ENCODE peak calls at places on chromosomes 13 and 19, in seven cellular contexts. One of them, this sample, is unnamed.

GRCh38 chr13:23610187-23610576 is 40.0 kb downstream of the TNFRSF19 start:
- DNase-seq in nucleus accumbens: no peak
- DNase-seq in fibroblast of the aortic adventitia: no peak
- DNase-seq in body of pancreas: no peak
- DNase-seq in neural crest cell: no peak
- DNase-seq in fibroblast of pulmonary artery: no peak
- DNase-seq in astrocyte of the spinal cord: peak
- DNase-seq in this sample: no peak

GRCh38 chr19:46144756-46145155 is 3.3 kb upstream of the IGFL2 start:
- DNase-seq in nucleus accumbens: no peak
- DNase-seq in fibroblast of the aortic adventitia: no peak
- DNase-seq in body of pancreas: no peak
- DNase-seq in neural crest cell: no peak
- DNase-seq in fibroblast of pulmonary artery: no peak
- DNase-seq in astrocyte of the spinal cord: no peak
- DNase-seq in this sample: no peak

GRCh38 chr13:99556867-99557443 is 55.7 kb downstream of the TM9SF2 start:
- DNase-seq in nucleus accumbens: no peak
- DNase-seq in fibroblast of the aortic adventitia: no peak
- DNase-seq in body of pancreas: no peak
- DNase-seq in neural crest cell: no peak
- DNase-seq in fibroblast of pulmonary artery: no peak
- DNase-seq in astrocyte of the spinal cord: no peak
- DNase-seq in this sample: no peak

GRCh38 chr13:61777281-61777680 is 361.6 kb upstream of the PCDH20 start:
- DNase-seq in nucleus accumbens: no peak
- DNase-seq in fibroblast of the aortic adventitia: no peak
- DNase-seq in body of pancreas: no peak
- DNase-seq in neural crest cell: no peak
- DNase-seq in fibroblast of pulmonary artery: peak
- DNase-seq in astrocyte of the spinal cord: peak
- DNase-seq in this sample: no peak

GRCh38 chr19:737591-738093 is 13.3 kb upstream of the MISP start:
- DNase-seq in nucleus accumbens: no peak
- DNase-seq in fibroblast of the aortic adventitia: no peak
- DNase-seq in body of pancreas: peak
- DNase-seq in neural crest cell: peak
- DNase-seq in fibroblast of pulmonary artery: peak
- DNase-seq in astrocyte of the spinal cord: no peak
- DNase-seq in this sample: no peak

GRCh38 chr19:56315076-56315828 is 613 bp upstream of the ZSCAN5A start:
- DNase-seq in nucleus accumbens: peak
- DNase-seq in fibroblast of the aortic adventitia: peak
- DNase-seq in body of pancreas: peak
- DNase-seq in neural crest cell: peak
- DNase-seq in fibroblast of pulmonary artery: peak
- DNase-seq in astrocyte of the spinal cord: peak
- DNase-seq in this sample: peak

GRCh38 chr13:44819245-44819644 is 170.0 kb downstream of the NUFIP1 start:
- DNase-seq in nucleus accumbens: no peak
- DNase-seq in fibroblast of the aortic adventitia: peak
- DNase-seq in body of pancreas: peak
- DNase-seq in neural crest cell: no peak
- DNase-seq in fibroblast of pulmonary artery: peak
- DNase-seq in astrocyte of the spinal cord: peak
- DNase-seq in this sample: no peak

GRCh38 chr19:57239982-57240310 is 486 bp upstream of the ZNF805 start:
- DNase-seq in nucleus accumbens: no peak
- DNase-seq in fibroblast of the aortic adventitia: no peak
- DNase-seq in body of pancreas: no peak
- DNase-seq in neural crest cell: no peak
- DNase-seq in fibroblast of pulmonary artery: no peak
- DNase-seq in astrocyte of the spinal cord: peak
- DNase-seq in this sample: no peak

GRCh38 chr13:66301482-66301881 is 928.7 kb downstream of the PCDH9 start:
- DNase-seq in nucleus accumbens: no peak
- DNase-seq in fibroblast of the aortic adventitia: no peak
- DNase-seq in body of pancreas: no peak
- DNase-seq in neural crest cell: no peak
- DNase-seq in fibroblast of pulmonary artery: no peak
- DNase-seq in astrocyte of the spinal cord: no peak
- DNase-seq in this sample: no peak

GRCh38 chr19:1651548-1652394 is 644 bp downstream of the TCF3 start:
- DNase-seq in nucleus accumbens: no peak
- DNase-seq in fibroblast of the aortic adventitia: peak
- DNase-seq in body of pancreas: peak
- DNase-seq in neural crest cell: no peak
- DNase-seq in fibroblast of pulmonary artery: peak
- DNase-seq in astrocyte of the spinal cord: peak
- DNase-seq in this sample: no peak

GRCh38 chr13:42544246-42544915 is 29.6 kb upstream of the TNFSF11 start:
- DNase-seq in nucleus accumbens: no peak
- DNase-seq in fibroblast of the aortic adventitia: no peak
- DNase-seq in body of pancreas: no peak
- DNase-seq in neural crest cell: no peak
- DNase-seq in fibroblast of pulmonary artery: no peak
- DNase-seq in astrocyte of the spinal cord: peak
- DNase-seq in this sample: no peak

GRCh38 chr19:13029893-13030292 is 34.6 kb downstream of the NFIX start:
- DNase-seq in nucleus accumbens: peak
- DNase-seq in fibroblast of the aortic adventitia: peak
- DNase-seq in body of pancreas: no peak
- DNase-seq in neural crest cell: no peak
- DNase-seq in fibroblast of pulmonary artery: no peak
- DNase-seq in astrocyte of the spinal cord: no peak
- DNase-seq in this sample: no peak

GRCh38 chr13:98674968-98675528 is 77.4 kb downstream of the SLC15A1 start:
- DNase-seq in nucleus accumbens: no peak
- DNase-seq in fibroblast of the aortic adventitia: no peak
- DNase-seq in body of pancreas: no peak
- DNase-seq in neural crest cell: peak
- DNase-seq in fibroblast of pulmonary artery: no peak
- DNase-seq in astrocyte of the spinal cord: no peak
- DNase-seq in this sample: no peak

GRCh38 chr19:49560358-49560900 is 19.9 kb downstream of the NOSIP start:
- DNase-seq in nucleus accumbens: peak
- DNase-seq in fibroblast of the aortic adventitia: no peak
- DNase-seq in body of pancreas: peak
- DNase-seq in neural crest cell: no peak
- DNase-seq in fibroblast of pulmonary artery: no peak
- DNase-seq in astrocyte of the spinal cord: no peak
- DNase-seq in this sample: no peak

GRCh38 chr13:75610466-75610865 is 25.7 kb upstream of the LMO7 start:
- DNase-seq in nucleus accumbens: no peak
- DNase-seq in fibroblast of the aortic adventitia: no peak
- DNase-seq in body of pancreas: no peak
- DNase-seq in neural crest cell: no peak
- DNase-seq in fibroblast of pulmonary artery: no peak
- DNase-seq in astrocyte of the spinal cord: no peak
- DNase-seq in this sample: no peak

GRCh38 chr19:13794388-13794751 is 873 bp upstream of the ZSWIM4 start:
- DNase-seq in nucleus accumbens: no peak
- DNase-seq in fibroblast of the aortic adventitia: peak
- DNase-seq in body of pancreas: peak
- DNase-seq in neural crest cell: no peak
- DNase-seq in fibroblast of pulmonary artery: peak
- DNase-seq in astrocyte of the spinal cord: peak
- DNase-seq in this sample: peak

GRCh38 chr13:102779426-102780159 is 6.0 kb upstream of the TEX30 start:
- DNase-seq in nucleus accumbens: no peak
- DNase-seq in fibroblast of the aortic adventitia: no peak
- DNase-seq in body of pancreas: no peak
- DNase-seq in neural crest cell: no peak
- DNase-seq in fibroblast of pulmonary artery: peak
- DNase-seq in astrocyte of the spinal cord: no peak
- DNase-seq in this sample: no peak

GRCh38 chr13:73708393-73708985 is 425.7 kb downstream of the KLF12 start:
- DNase-seq in nucleus accumbens: no peak
- DNase-seq in fibroblast of the aortic adventitia: peak
- DNase-seq in body of pancreas: peak
- DNase-seq in neural crest cell: peak
- DNase-seq in fibroblast of pulmonary artery: peak
- DNase-seq in astrocyte of the spinal cord: peak
- DNase-seq in this sample: no peak

GRCh38 chr13:36789061-36789460 is 30.0 kb upstream of the RFXAP start:
- DNase-seq in nucleus accumbens: no peak
- DNase-seq in fibroblast of the aortic adventitia: no peak
- DNase-seq in body of pancreas: no peak
- DNase-seq in neural crest cell: no peak
- DNase-seq in fibroblast of pulmonary artery: no peak
- DNase-seq in astrocyte of the spinal cord: no peak
- DNase-seq in this sample: no peak

GRCh38 chr19:13861714-13862531 is 15.0 kb upstream of the NANOS3 start:
- DNase-seq in nucleus accumbens: peak
- DNase-seq in fibroblast of the aortic adventitia: peak
- DNase-seq in body of pancreas: peak
- DNase-seq in neural crest cell: peak
- DNase-seq in fibroblast of pulmonary artery: peak
- DNase-seq in astrocyte of the spinal cord: peak
- DNase-seq in this sample: peak

GRCh38 chr13:23160241-23161175 is 20.3 kb upstream of the SGCG start:
- DNase-seq in nucleus accumbens: no peak
- DNase-seq in fibroblast of the aortic adventitia: no peak
- DNase-seq in body of pancreas: no peak
- DNase-seq in neural crest cell: peak
- DNase-seq in fibroblast of pulmonary artery: no peak
- DNase-seq in astrocyte of the spinal cord: no peak
- DNase-seq in this sample: no peak

GRCh38 chr13:35496011-35496410 is 19.5 kb upstream of the MAB21L1 start:
- DNase-seq in nucleus accumbens: no peak
- DNase-seq in fibroblast of the aortic adventitia: no peak
- DNase-seq in body of pancreas: no peak
- DNase-seq in neural crest cell: no peak
- DNase-seq in fibroblast of pulmonary artery: no peak
- DNase-seq in astrocyte of the spinal cord: no peak
- DNase-seq in this sample: no peak

GRCh38 chr13:36548129-36548528 is 115.8 kb downstream of the CCNA1 start:
- DNase-seq in nucleus accumbens: no peak
- DNase-seq in fibroblast of the aortic adventitia: no peak
- DNase-seq in body of pancreas: no peak
- DNase-seq in neural crest cell: no peak
- DNase-seq in fibroblast of pulmonary artery: no peak
- DNase-seq in astrocyte of the spinal cord: no peak
- DNase-seq in this sample: no peak

GRCh38 chr13:100088282-100088647 is 628 bp upstream of the PCCA start:
- DNase-seq in nucleus accumbens: no peak
- DNase-seq in fibroblast of the aortic adventitia: no peak
- DNase-seq in body of pancreas: no peak
- DNase-seq in neural crest cell: no peak
- DNase-seq in fibroblast of pulmonary artery: no peak
- DNase-seq in astrocyte of the spinal cord: no peak
- DNase-seq in this sample: no peak

GRCh38 chr13:67134322-67135129 is 95.6 kb downstream of the PCDH9 start:
- DNase-seq in nucleus accumbens: no peak
- DNase-seq in fibroblast of the aortic adventitia: peak
- DNase-seq in body of pancreas: no peak
- DNase-seq in neural crest cell: no peak
- DNase-seq in fibroblast of pulmonary artery: peak
- DNase-seq in astrocyte of the spinal cord: peak
- DNase-seq in this sample: no peak

GRCh38 chr19:58346961-58347929 is 6.0 kb downstream of the A1BG start:
- DNase-seq in nucleus accumbens: peak
- DNase-seq in fibroblast of the aortic adventitia: peak
- DNase-seq in body of pancreas: peak
- DNase-seq in neural crest cell: peak
- DNase-seq in fibroblast of pulmonary artery: peak
- DNase-seq in astrocyte of the spinal cord: peak
- DNase-seq in this sample: peak

GRCh38 chr13:30905932-30906383 is at the start of gene MEDAG:
- DNase-seq in nucleus accumbens: no peak
- DNase-seq in fibroblast of the aortic adventitia: peak
- DNase-seq in body of pancreas: peak
- DNase-seq in neural crest cell: no peak
- DNase-seq in fibroblast of pulmonary artery: peak
- DNase-seq in astrocyte of the spinal cord: peak
- DNase-seq in this sample: peak

GRCh38 chr13:24625324-24625723 is 54.9 kb upstream of the ATP12A start:
- DNase-seq in nucleus accumbens: no peak
- DNase-seq in fibroblast of the aortic adventitia: no peak
- DNase-seq in body of pancreas: no peak
- DNase-seq in neural crest cell: no peak
- DNase-seq in fibroblast of pulmonary artery: no peak
- DNase-seq in astrocyte of the spinal cord: no peak
- DNase-seq in this sample: no peak

GRCh38 chr19:34837262-34837661 is 64.2 kb upstream of the ZNF599 start:
- DNase-seq in nucleus accumbens: no peak
- DNase-seq in fibroblast of the aortic adventitia: no peak
- DNase-seq in body of pancreas: peak
- DNase-seq in neural crest cell: no peak
- DNase-seq in fibroblast of pulmonary artery: peak
- DNase-seq in astrocyte of the spinal cord: no peak
- DNase-seq in this sample: no peak

GRCh38 chr13:21619633-21620220 is 15.8 kb upstream of the MICU2 start:
- DNase-seq in nucleus accumbens: no peak
- DNase-seq in fibroblast of the aortic adventitia: no peak
- DNase-seq in body of pancreas: no peak
- DNase-seq in neural crest cell: no peak
- DNase-seq in fibroblast of pulmonary artery: no peak
- DNase-seq in astrocyte of the spinal cord: no peak
- DNase-seq in this sample: no peak

GRCh38 chr13:21016487-21016886 is 44.9 kb downstream of the LATS2 start:
- DNase-seq in nucleus accumbens: no peak
- DNase-seq in fibroblast of the aortic adventitia: no peak
- DNase-seq in body of pancreas: no peak
- DNase-seq in neural crest cell: no peak
- DNase-seq in fibroblast of pulmonary artery: no peak
- DNase-seq in astrocyte of the spinal cord: no peak
- DNase-seq in this sample: no peak

GRCh38 chr13:44815507-44816074 is 173.7 kb downstream of the NUFIP1 start:
- DNase-seq in nucleus accumbens: no peak
- DNase-seq in fibroblast of the aortic adventitia: peak
- DNase-seq in body of pancreas: peak
- DNase-seq in neural crest cell: no peak
- DNase-seq in fibroblast of pulmonary artery: peak
- DNase-seq in astrocyte of the spinal cord: peak
- DNase-seq in this sample: no peak

GRCh38 chr13:106010836-106011235 is 524.6 kb downstream of the EFNB2 start:
- DNase-seq in nucleus accumbens: no peak
- DNase-seq in fibroblast of the aortic adventitia: no peak
- DNase-seq in body of pancreas: no peak
- DNase-seq in neural crest cell: no peak
- DNase-seq in fibroblast of pulmonary artery: no peak
- DNase-seq in astrocyte of the spinal cord: no peak
- DNase-seq in this sample: no peak

GRCh38 chr19:51131780-51132680 is 7.3 kb downstream of the SIGLEC9 start:
- DNase-seq in nucleus accumbens: no peak
- DNase-seq in fibroblast of the aortic adventitia: peak
- DNase-seq in body of pancreas: peak
- DNase-seq in neural crest cell: no peak
- DNase-seq in fibroblast of pulmonary artery: peak
- DNase-seq in astrocyte of the spinal cord: peak
- DNase-seq in this sample: no peak

GRCh38 chr19:18853755-18854427 is 22.1 kb downstream of the UPF1 start:
- DNase-seq in nucleus accumbens: no peak
- DNase-seq in fibroblast of the aortic adventitia: no peak
- DNase-seq in body of pancreas: no peak
- DNase-seq in neural crest cell: no peak
- DNase-seq in fibroblast of pulmonary artery: no peak
- DNase-seq in astrocyte of the spinal cord: no peak
- DNase-seq in this sample: no peak

GRCh38 chr13:101115762-101116161 is 300.5 kb downstream of the NALCN start:
- DNase-seq in nucleus accumbens: no peak
- DNase-seq in fibroblast of the aortic adventitia: peak
- DNase-seq in body of pancreas: no peak
- DNase-seq in neural crest cell: no peak
- DNase-seq in fibroblast of pulmonary artery: peak
- DNase-seq in astrocyte of the spinal cord: peak
- DNase-seq in this sample: no peak

GRCh38 chr13:33007237-33007636 is 9.0 kb upstream of the KL start:
- DNase-seq in nucleus accumbens: no peak
- DNase-seq in fibroblast of the aortic adventitia: no peak
- DNase-seq in body of pancreas: no peak
- DNase-seq in neural crest cell: no peak
- DNase-seq in fibroblast of pulmonary artery: no peak
- DNase-seq in astrocyte of the spinal cord: no peak
- DNase-seq in this sample: no peak

GRCh38 chr13:109979186-109979585 is 192.8 kb upstream of the IRS2 start:
- DNase-seq in nucleus accumbens: no peak
- DNase-seq in fibroblast of the aortic adventitia: no peak
- DNase-seq in body of pancreas: no peak
- DNase-seq in neural crest cell: no peak
- DNase-seq in fibroblast of pulmonary artery: no peak
- DNase-seq in astrocyte of the spinal cord: no peak
- DNase-seq in this sample: peak

This sample was measured in coronary artery.